ENCODE peak calls at places on chromosomes 11 and 22, in four cellular contexts. A is fibroblast of mammary gland; Q is activated CD4-positive, CD25-positive, alpha-beta regulatory T cell; G is amniotic epithelial cell. W is an unnamed sample.

GRCh38 chr11:116386118-116386699 is 386.6 kb downstream of the BUD13 start:
- DNase-seq in A (no peak), Q (no peak), G (no peak), W (peak)

GRCh38 chr11:44568706-44569473 is 3.4 kb downstream of the CD82 start:
- DNase-seq in A (peak), Q (peak), G (peak), W (no peak)

GRCh38 chr11:61711493-61711892 is 31.3 kb downstream of the DAGLA start:
- DNase-seq in A (no peak), Q (no peak), G (no peak), W (peak)

GRCh38 chr22:47287516-47287915 is 525.1 kb downstream of the TBC1D22A start:
- DNase-seq in A (no peak), Q (no peak), G (no peak), W (no peak)

GRCh38 chr11:43515090-43515489 is 156.4 kb downstream of the TTC17 start:
- DNase-seq in A (no peak), Q (no peak), G (no peak), W (peak)

GRCh38 chr11:45180158-45180887 is 33.9 kb downstream of the PRDM11 start:
- DNase-seq in A (no peak), Q (no peak), G (no peak), W (peak)

GRCh38 chr11:2582436-2582931 is 117.3 kb downstream of the KCNQ1OT1 start:
- DNase-seq in A (no peak), Q (no peak), G (no peak), W (no peak)

GRCh38 chr22:19499236-19499879 is 19.6 kb downstream of the CDC45 start:
- DNase-seq in A (no peak), Q (no peak), G (no peak), W (no peak)

GRCh38 chr11:30244255-30244654 is 13.4 kb downstream of the FSHB start:
- DNase-seq in A (peak), Q (no peak), G (peak), W (no peak)